ENCODE peak calls at places on chromosomes 5 and 9, in four cellular contexts. M is GM23248, T is K562, A is HCT116. B is an unnamed sample.
A peak's percentile ranks its signal among the peaks of the same experiment; 100 is the strongest.

GRCh38 chr5:97726106-97726505 is 543.1 kb upstream of the RIOK2 start:
- DNase-seq in M (no peak), T (no peak), A (no peak), B (no peak)

GRCh38 chr5:66967826-66968262 is 228.8 kb downstream of the CD180 start:
- DNase-seq in M (peak; percentile 48), T (no peak), A (no peak), B (no peak)

GRCh38 chr9:132439153-132439552 is 29.1 kb downstream of the CFAP77 start:
- DNase-seq in M (no peak), T (no peak), A (no peak), B (no peak)

GRCh38 chr9:5783982-5784381 is 48.9 kb downstream of the ERMP1 start:
- DNase-seq in M (peak; percentile 4), T (no peak), A (no peak), B (no peak)

GRCh38 chr5:137582218-137582617 is 83.1 kb upstream of the SPOCK1 start:
- DNase-seq in M (no peak), T (no peak), A (no peak), B (no peak)

GRCh38 chr5:178422400-178422775 is 167.8 kb downstream of the COL23A1 start:
- DNase-seq in M (no peak), T (no peak), A (no peak), B (no peak)

GRCh38 chr9:22307013-22307711 is 139.5 kb upstream of the DMRTA1 start:
- DNase-seq in M (peak; percentile 78), T (no peak), A (peak; percentile 54), B (peak; percentile 40)

GRCh38 chr5:90709323-90710148 is 150.9 kb downstream of the ADGRV1 start:
- DNase-seq in M (peak; percentile 63), T (peak; percentile 20), A (peak; percentile 40), B (no peak)

GRCh38 chr5:16707168-16707868 is 90.5 kb upstream of the RETREG1 start:
- DNase-seq in M (no peak), T (no peak), A (no peak), B (no peak)

GRCh38 chr9:90504486-90504885 is 138.1 kb downstream of the DIRAS2 start:
- DNase-seq in M (no peak), T (no peak), A (no peak), B (no peak)

GRCh38 chr9:87148391-87149237 is 201.3 kb upstream of the GAS1 start:
- DNase-seq in M (peak; percentile 91), T (peak; percentile 7), A (no peak), B (peak; percentile 31)

GRCh38 chr5:141763526-141763925 is 81.5 kb upstream of the ARAP3 start:
- DNase-seq in M (no peak), T (no peak), A (no peak), B (no peak)
- H3K27me3 ChIP-seq in M (peaks cover 44% of the 10 kb centered on the region), T (peaks cover 25% of the 10 kb centered on the region), A (peaks cover 16% of the 10 kb centered on the region), B (no peaks in the 10 kb centered on the region)

GRCh38 chr9:127770905-127771569 is 7.4 kb downstream of the SH2D3C start:
- DNase-seq in M (peak; percentile 96), T (peak; percentile 96), A (peak; percentile 95), B (peak; percentile 94)
- H4K20me1 ChIP-seq in M (no peaks in the 10 kb centered on the region), T (no peaks in the 10 kb centered on the region), A (no peaks in the 10 kb centered on the region), B (no peaks in the 10 kb centered on the region)

GRCh38 chr5:2747372-2748179 is 3.9 kb downstream of the IRX2 start:
- DNase-seq in M (peak; percentile 68), T (no peak), A (no peak), B (no peak)
- H3K27me3 ChIP-seq in M (no peaks in the 10 kb centered on the region), T (peaks cover 8% of the 10 kb centered on the region), A (no peaks in the 10 kb centered on the region), B (peaks cover 31% of the 10 kb centered on the region)

GRCh38 chr5:30479104-30479503 is 714.4 kb upstream of the CDH6 start:
- DNase-seq in M (no peak), T (no peak), A (no peak), B (no peak)
- H4K20me1 ChIP-seq in M (no peaks in the 10 kb centered on the region), T (no peaks in the 10 kb centered on the region), A (no peaks in the 10 kb centered on the region), B (no peaks in the 10 kb centered on the region)

GRCh38 chr5:135037519-135038201 is 3.6 kb upstream of the PITX1 start:
- DNase-seq in M (no peak), T (no peak), A (no peak), B (no peak)
- H3K27me3 ChIP-seq in M (peaks cover 88% of the 10 kb centered on the region), T (no peaks in the 10 kb centered on the region), A (peaks cover 2% of the 10 kb centered on the region), B (no peaks in the 10 kb centered on the region)

DNA sequence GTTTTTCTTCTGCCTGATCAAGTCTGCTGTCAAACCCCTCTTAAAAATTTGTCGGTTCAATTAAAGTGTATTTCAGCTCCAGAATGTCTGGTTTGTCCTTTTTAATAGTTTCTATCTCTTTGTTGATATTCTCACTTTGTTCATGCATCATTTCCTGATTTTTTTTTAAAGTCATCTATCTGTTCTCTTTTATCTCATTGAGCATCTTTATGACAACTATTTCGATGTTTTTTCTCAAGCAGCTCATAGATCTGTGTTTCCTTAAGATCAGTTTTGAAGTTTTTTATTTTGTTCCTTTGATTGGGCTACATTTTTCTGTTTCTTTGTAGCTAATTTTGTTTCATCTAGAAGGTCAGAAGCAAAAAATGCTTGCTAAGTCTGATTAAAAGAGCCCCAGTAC is 53.7 kb downstream of the FGD3 start:
- DNase-seq in M (no peak), T (no peak), A (no peak), B (no peak)
- H4K20me1 ChIP-seq in M (no peaks in the 10 kb centered on the region), T (no peaks in the 10 kb centered on the region), A (no peaks in the 10 kb centered on the region), B (no peaks in the 10 kb centered on the region)

B was measured in PC-9.